ENCODE peak calls at places on chromosomes 5 and 9, in seven cellular contexts. A, N, T, R, Q, P and Z are unnamed samples.

GRCh38 chr9:37149646-37150308 is 29.4 kb downstream of the ZCCHC7 start:
- DNase-seq in P (no peak), A (no peak), T (no peak), Q (no peak), N (no peak), R (no peak), Z (no peak)

GRCh38 chr9:93575706-93576295 is 583 bp upstream of the PHF2 start:
- DNase-seq in T (peak; percentile 56), Q (peak; percentile 39), P (peak; percentile 79), N (peak; percentile 37), A (no peak), R (no peak), Z (no peak)

GRCh38 chr9:34656992-34657391 is 5.0 kb downstream of the IL11RA start:
- DNase-seq in R (no peak), A (no peak), T (no peak), P (no peak), Q (no peak), N (no peak), Z (no peak)

GRCh38 chr9:126605792-126606482 is 7.8 kb upstream of the LMX1B start:
- DNase-seq in Q (peak; percentile 8), A (no peak), N (no peak), P (no peak), T (no peak), R (no peak), Z (no peak)

GRCh38 chr9:38404314-38404713 is 11.8 kb downstream of the ALDH1B1 start:
- DNase-seq in P (no peak), R (no peak), T (no peak), N (no peak), Q (no peak), A (no peak), Z (no peak)

GRCh38 chr5:103510851-103511553 is 51.6 kb downstream of the NUDT12 start:
- DNase-seq in R (no peak), A (no peak), N (no peak), Q (peak; percentile 55), T (no peak), P (no peak), Z (no peak)

GRCh38 chr9:127910613-127911205 is 6.1 kb downstream of the ST6GALNAC4 start:
- DNase-seq in P (no peak), A (no peak), R (no peak), N (no peak), T (no peak), Q (peak; percentile 50), Z (no peak)

GRCh38 chr9:104810421-104811339 is 46.8 kb downstream of the NIPSNAP3B start:
- DNase-seq in N (no peak), P (no peak), Q (no peak), R (peak; percentile 17), A (no peak), T (no peak), Z (no peak)

GRCh38 chr9:557601-558201 is 283.8 kb upstream of the DMRT1 start:
- DNase-seq in N (no peak), A (no peak), Q (no peak), R (peak; percentile 25), P (no peak), T (no peak), Z (no peak)

GRCh38 chr9:86488794-86489193 is 134.6 kb upstream of the TUT7 start:
- DNase-seq in N (no peak), T (no peak), Q (no peak), P (no peak), R (no peak), A (no peak), Z (no peak)

GRCh38 chr5:14440598-14441401 is 140.8 kb upstream of the OTULINL start:
- DNase-seq in N (no peak), T (no peak), P (no peak), R (no peak), Q (peak; percentile 90), A (peak; percentile 27), Z (peak; percentile 99)

GRCh38 chr5:135843571-135844337 is 9.3 kb downstream of the SLC25A48 start:
- DNase-seq in N (no peak), T (no peak), P (no peak), Q (no peak), R (no peak), A (peak; percentile 29), Z (no peak)

GRCh38 chr9:89817186-89817960 is 212.6 kb downstream of the GADD45G start:
- DNase-seq in N (no peak), P (no peak), R (no peak), A (no peak), Q (peak; percentile 33), T (no peak), Z (no peak)

GRCh38 chr9:106860731-106861584 is 2.0 kb upstream of the ZNF462 start:
- DNase-seq in A (peak; percentile 27), P (no peak), R (no peak), T (no peak), N (no peak), Q (peak; percentile 43), Z (no peak)

GRCh38 chr9:16321461-16322119 is 548.9 kb downstream of the BNC2 start:
- DNase-seq in R (no peak), Q (peak; percentile 75), A (peak; percentile 31), N (no peak), T (no peak), P (no peak), Z (no peak)

GRCh38 chr9:76403352-76403751 is 9.1 kb upstream of the RFK start:
- DNase-seq in N (peak; percentile 89), R (no peak), T (no peak), A (no peak), Q (peak; percentile 91), P (no peak), Z (peak; percentile 60)
- TF ChIP-seq CTCF in N (peak; percentile 72), R (peak; percentile 50), T (peak; percentile 64), A (peak; percentile 63), Q (peak; percentile 58), P (peak; percentile 58), Z (peak; percentile 54)

GRCh38 chr5:35213608-35214007 is 16.7 kb downstream of the PRLR start:
- DNase-seq in T (no peak), P (no peak), N (no peak), A (no peak), Q (peak; percentile 26), R (no peak), Z (no peak)
- TF ChIP-seq CTCF in T (no peak), P (no peak), N (no peak), A (no peak), Q (no peak), R (no peak), Z (no peak)

GRCh38 chr5:66861402-66861801 is 265.2 kb downstream of the MAST4 start:
- DNase-seq in T (no peak), A (no peak), R (no peak), N (no peak), P (no peak), Q (no peak), Z (no peak)
- TF ChIP-seq CTCF in T (no peak), A (no peak), R (peak; percentile 22), N (no peak), P (no peak), Q (no peak), Z (no peak)

GRCh38 chr5:143155445-143155844 is 248.0 kb downstream of the NR3C1 start:
- DNase-seq in A (no peak), N (no peak), P (no peak), R (no peak), T (no peak), Q (no peak), Z (no peak)
- TF ChIP-seq CTCF in A (no peak), N (no peak), P (no peak), R (no peak), T (no peak), Q (no peak), Z (peak; percentile 30)